ENCODE peak calls at places on chromosomes 7 and 10, in seven cellular contexts. M is K562, Z is WTC11, H is HEK293T, G is H1, B is GM12878, T is HepG2. Y is an unnamed sample.
A peak's percentile ranks its signal among the peaks of the same experiment; 100 is the strongest.

GRCh38 chr10:103789771-103790201 is 65.6 kb downstream of the SH3PXD2A start:
- DNase-seq in H (no peak), Z (no peak), M (no peak), B (no peak), G (no peak), T (no peak), Y (no peak)

GRCh38 chr7:151286148-151286547 is 37.7 kb upstream of the SMARCD3 start:
- DNase-seq in M (no peak), H (no peak), B (no peak), T (no peak), Z (no peak), G (no peak), Y (no peak)

GRCh38 chr10:43683451-43684197 is 34.9 kb upstream of the ZNF32 start:
- DNase-seq in Z (peak; percentile 71), G (peak; percentile 72), M (peak; percentile 70), H (peak; percentile 57), T (peak; percentile 19), B (no peak), Y (no peak)

GRCh38 chr7:73707045-73707631 is 12.3 kb downstream of the STX1A start:
- DNase-seq in H (no peak), T (no peak), B (no peak), Z (no peak), G (peak; percentile 49), M (no peak), Y (peak; percentile 69)

GRCh38 chr7:149778696-149779501 is 5.5 kb upstream of the ZNF467 start:
- DNase-seq in B (no peak), Z (no peak), T (no peak), H (no peak), G (no peak), M (no peak), Y (no peak)

GRCh38 chr10:110893559-110894179 is 21.9 kb downstream of the PDCD4 start:
- DNase-seq in M (no peak), G (no peak), T (peak; percentile 34), Z (no peak), H (peak; percentile 52), B (no peak), Y (peak; percentile 45)

GRCh38 chr7:36348256-36348655 is 41.4 kb upstream of the ANLN start:
- DNase-seq in M (no peak), H (no peak), G (no peak), B (no peak), T (no peak), Z (no peak), Y (no peak)

GRCh38 chr10:5890519-5890878 is 456 bp downstream of the FBH1 start:
- DNase-seq in T (peak; percentile 29), G (no peak), B (no peak), M (no peak), H (peak; percentile 28), Z (peak; percentile 18), Y (no peak)

GRCh38 chr10:98572594-98572993 is 125.9 kb upstream of the HPS1 start:
- DNase-seq in G (no peak), T (no peak), B (no peak), M (no peak), H (no peak), Z (no peak), Y (no peak)

GRCh38 chr10:48938281-48938680 is 1.4 kb downstream of the LRRC18 start:
- DNase-seq in T (no peak), G (no peak), M (no peak), H (no peak), Z (no peak), B (no peak), Y (no peak)

GRCh38 chr7:159031135-159031701 is 113.4 kb downstream of the VIPR2 start:
- DNase-seq in M (peak; percentile 50), T (no peak), G (peak; percentile 65), Z (peak; percentile 51), B (no peak), H (no peak), Y (no peak)

GRCh38 chr7:143388491-143389101 is 7.5 kb downstream of the ZYX start:
- DNase-seq in M (no peak), T (no peak), H (no peak), G (peak; percentile 60), Z (peak; percentile 51), B (no peak), Y (no peak)

GRCh38 chr7:121501566-121501965 is 105.5 kb upstream of the FAM3C start:
- DNase-seq in M (no peak), T (no peak), B (no peak), Z (no peak), H (no peak), G (no peak), Y (no peak)

GRCh38 chr10:101293007-101293723 is 60.8 kb upstream of the BTRC start:
- DNase-seq in G (peak; percentile 65), Z (peak; percentile 55), H (no peak), T (no peak), B (no peak), M (no peak), Y (no peak)

GRCh38 chr10:109427421-109427820 is 495.9 kb downstream of the XPNPEP1 start:
- DNase-seq in G (no peak), B (no peak), M (no peak), H (no peak), Z (no peak), T (no peak), Y (no peak)

GRCh38 chr10:87761892-87762291 is 56.1 kb downstream of the ATAD1 start:
- DNase-seq in M (no peak), H (no peak), G (no peak), T (peak; percentile 55), B (no peak), Z (no peak), Y (peak; percentile 40)

GRCh38 chr7:3095046-3095445 is 51.4 kb upstream of the CARD11 start:
- DNase-seq in M (no peak), Z (no peak), H (no peak), T (no peak), G (no peak), B (no peak), Y (no peak)

GRCh38 chr10:97724341-97724941 is 10.9 kb downstream of the MARVELD1 start:
- DNase-seq in H (no peak), M (no peak), T (peak; percentile 16), B (no peak), Z (no peak), G (no peak), Y (no peak)

GRCh38 chr7:103075337-103075918 is 488 bp downstream of the ARMC10 start:
- DNase-seq in Z (peak; percentile 77), G (peak; percentile 88), B (no peak), T (peak; percentile 50), H (peak; percentile 37), M (peak; percentile 71), Y (no peak)

GRCh38 chr10:91598211-91598981 is 34.5 kb downstream of the PPP1R3C start:
- DNase-seq in M (no peak), H (no peak), T (no peak), G (no peak), Z (no peak), B (no peak), Y (peak; percentile 32)

GRCh38 chr10:104631946-104632345 is 9.1 kb upstream of the SORCS3 start:
- DNase-seq in B (no peak), H (no peak), T (no peak), G (no peak), Z (no peak), M (no peak), Y (no peak)

GRCh38 chr10:69961864-69962745 is 90.5 kb upstream of the MACROH2A2 start:
- DNase-seq in H (no peak), T (no peak), Z (no peak), G (peak; percentile 35), M (no peak), B (no peak), Y (no peak)

GRCh38 chr7:156928406-156928747 is 21.1 kb upstream of the NOM1 start:
- DNase-seq in B (no peak), H (no peak), Z (no peak), M (no peak), G (no peak), T (no peak), Y (no peak)

GRCh38 chr7:128431221-128431620 is 21.4 kb upstream of the IMPDH1 start:
- DNase-seq in M (peak; percentile 16), G (no peak), H (no peak), T (no peak), B (no peak), Z (peak; percentile 43), Y (no peak)

GRCh38 chr7:110050831-110051230 is 1040.1 kb upstream of the LRRN3 start:
- DNase-seq in Z (no peak), B (no peak), T (no peak), H (no peak), G (no peak), M (no peak), Y (no peak)
- TF ChIP-seq SP1 in Z (no peak), B (no peak), T (no peak), H (no peak), G (no peak), M (no peak), Y (no peak)

GRCh38 chr7:39468841-39469240 is 97.4 kb upstream of the YAE1 start:
- DNase-seq in B (no peak), M (no peak), G (no peak), Z (no peak), T (no peak), H (no peak), Y (no peak)

GRCh38 chr7:39461263-39461662 is 104.9 kb upstream of the YAE1 start:
- DNase-seq in Z (no peak), H (no peak), T (no peak), M (no peak), B (no peak), G (no peak), Y (no peak)

GRCh38 chr7:39464350-39465054 is 101.7 kb upstream of the YAE1 start:
- DNase-seq in G (no peak), T (no peak), Z (no peak), H (no peak), M (no peak), B (no peak), Y (no peak)

GRCh38 chr7:39463252-39463651 is 103.0 kb upstream of the YAE1 start:
- DNase-seq in M (no peak), Z (no peak), H (no peak), G (no peak), B (no peak), T (no peak), Y (no peak)

GRCh38 chr7:39465055-39465929 is 100.9 kb upstream of the YAE1 start:
- DNase-seq in G (peak; percentile 54), B (peak; percentile 17), M (peak; percentile 56), T (peak; percentile 62), Z (peak; percentile 58), H (peak; percentile 60), Y (peak; percentile 56)
- TF ChIP-seq SP1 in G (no peak), B (no peak), M (no peak), T (no peak), Z (no peak), H (no peak), Y (no peak)

GRCh38 chr7:23065974-23066373 is 39.6 kb upstream of the KLHL7 start:
- DNase-seq in T (no peak), G (no peak), H (no peak), B (no peak), M (no peak), Z (no peak), Y (no peak)
- TF ChIP-seq SP1 in T (no peak), G (no peak), H (no peak), B (no peak), M (no peak), Z (no peak), Y (no peak)

DNA sequence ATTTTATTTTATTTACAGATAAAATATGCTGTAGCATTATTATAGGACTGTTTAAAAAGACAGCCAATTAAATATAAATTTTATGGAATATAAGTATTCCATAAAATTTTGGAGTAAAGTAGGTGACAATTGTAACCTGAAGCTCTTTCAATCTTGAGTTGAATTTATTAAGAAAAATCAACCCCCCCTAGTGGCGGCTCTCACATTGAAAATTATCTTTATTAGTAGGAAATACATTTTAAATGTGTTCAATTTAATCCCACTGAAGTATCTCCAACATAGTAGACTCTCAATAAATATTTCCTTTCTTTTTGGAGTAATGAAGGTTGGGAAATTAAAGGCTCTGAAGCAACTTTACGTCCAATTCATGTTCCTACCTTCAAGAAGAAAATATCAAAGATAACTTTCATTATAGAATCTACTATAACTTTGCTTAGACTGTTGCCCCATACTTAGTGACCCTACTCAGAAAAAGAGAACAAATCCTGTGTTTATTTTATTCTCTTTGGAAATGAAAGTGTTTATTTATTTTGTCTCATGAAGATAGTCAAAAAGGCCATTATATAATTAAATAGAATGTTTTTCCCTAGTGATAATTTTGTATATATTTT is 3.1 kb downstream of the AHR start:
- DNase-seq in M (peak; percentile 12), G (no peak), B (no peak), T (no peak), Z (no peak), H (no peak), Y (no peak)
- TF ChIP-seq SP1 in M (no peak), G (no peak), B (no peak), T (no peak), Z (no peak), H (no peak), Y (no peak)

Y was measured in HCT116.